ENCODE peak calls at places on chromosomes 7 and 10, in eight cellular contexts. C is MCF 10A, Y is AG09309, Q is IMR-90, T is choroid plexus epithelial cell, K is psoas muscle, X is GM10248, S is nephron progenitor cell. Z is an unnamed sample.

GRCh38 chr10:5434017-5434753 is 21.8 kb downstream of the NET1 start:
- DNase-seq in Y (no peak), Q (peak; percentile 81), C (peak; percentile 64), S (no peak), K (no peak), X (peak; percentile 31), T (peak; percentile 87), Z (no peak)

GRCh38 chr7:143924851-143925250 is 10.2 kb upstream of the OR2F2 start:
- DNase-seq in Q (no peak), Y (no peak), C (no peak), K (no peak), T (no peak), S (no peak), X (no peak), Z (no peak)

GRCh38 chr10:67549390-67549789 is 146.6 kb downstream of the CTNNA3 start:
- DNase-seq in X (no peak), K (no peak), Q (peak; percentile 73), Y (no peak), C (no peak), T (peak; percentile 79), S (no peak), Z (no peak)

GRCh38 chr10:60896033-60896432 is 48.0 kb downstream of the RHOBTB1 start:
- DNase-seq in Q (peak; percentile 82), S (no peak), K (no peak), T (peak; percentile 76), C (no peak), X (no peak), Y (peak; percentile 18), Z (no peak)

GRCh38 chr7:119288401-119288800 is 984.6 kb upstream of the KCND2 start:
- DNase-seq in X (no peak), Q (no peak), Y (no peak), T (no peak), C (no peak), S (no peak), K (no peak), Z (no peak)

GRCh38 chr10:89283988-89284475 is 17.8 kb upstream of the IFIT2 start:
- DNase-seq in X (no peak), C (no peak), Q (peak; percentile 81), S (peak; percentile 15), T (peak; percentile 82), K (peak; percentile 42), Y (peak; percentile 83), Z (no peak)

GRCh38 chr7:148590533-148590932 is at the start of gene C7orf33:
- DNase-seq in K (no peak), T (no peak), Y (no peak), X (no peak), S (no peak), C (no peak), Q (no peak), Z (no peak)

GRCh38 chr7:24963218-24963617 is 16.8 kb downstream of the OSBPL3 start:
- DNase-seq in K (peak; percentile 18), C (no peak), T (peak; percentile 57), X (no peak), S (no peak), Q (peak; percentile 32), Y (no peak), Z (no peak)

GRCh38 chr10:29874604-29875269 is 184.6 kb downstream of the JCAD start:
- DNase-seq in K (no peak), Y (no peak), C (no peak), T (no peak), X (no peak), S (no peak), Q (no peak), Z (no peak)

GRCh38 chr10:132430231-132430743 is 33.3 kb downstream of the PWWP2B start:
- DNase-seq in X (no peak), Q (no peak), Y (no peak), T (no peak), C (no peak), S (no peak), K (no peak), Z (no peak)

GRCh38 chr10:102504179-102504975 is 605 bp downstream of the SUFU start:
- DNase-seq in K (peak; percentile 35), Y (no peak), Q (peak; percentile 45), S (peak; percentile 67), C (no peak), X (no peak), T (peak; percentile 48), Z (peak; percentile 81)

GRCh38 chr7:33694006-33694405 is 211.3 kb upstream of the BMPER start:
- DNase-seq in T (no peak), Y (no peak), K (no peak), C (no peak), X (no peak), Q (no peak), S (no peak), Z (no peak)

GRCh38 chr7:34124765-34125164 is 219.4 kb downstream of the BMPER start:
- DNase-seq in C (no peak), Y (no peak), S (no peak), Q (no peak), X (no peak), T (no peak), K (no peak), Z (no peak)

GRCh38 chr10:50850576-50851340 is 34.7 kb downstream of the A1CF start:
- DNase-seq in X (no peak), T (peak; percentile 8), Q (no peak), K (no peak), S (no peak), C (no peak), Y (no peak), Z (no peak)

GRCh38 chr10:45557275-45557905 is 115.2 kb downstream of the ZFAND4 start:
- DNase-seq in Q (no peak), T (peak; percentile 44), K (no peak), Y (no peak), S (no peak), X (no peak), C (no peak), Z (no peak)

GRCh38 chr10:14389981-14390590 is 59.4 kb upstream of the FRMD4A start:
- DNase-seq in X (peak; percentile 42), Q (no peak), Y (no peak), K (no peak), T (no peak), S (no peak), C (no peak), Z (no peak)

GRCh38 chr10:48798486-48799254 is 114.0 kb downstream of the WDFY4 start:
- DNase-seq in Q (peak; percentile 22), K (no peak), C (peak; percentile 21), Y (no peak), T (peak; percentile 4), S (no peak), X (no peak), Z (no peak)

GRCh38 chr7:2619120-2619519 is 12.7 kb upstream of the TTYH3 start:
- DNase-seq in X (no peak), C (no peak), Q (peak; percentile 81), Y (peak; percentile 18), T (peak; percentile 55), K (no peak), S (no peak), Z (no peak)

GRCh38 chr10:17805440-17805839 is 3.7 kb upstream of the MRC1 start:
- DNase-seq in C (no peak), S (no peak), Q (no peak), T (no peak), Y (no peak), K (no peak), X (no peak), Z (no peak)

GRCh38 chr10:29392376-29393021 is 103.6 kb downstream of the LYZL1 start:
- DNase-seq in X (peak; percentile 52), K (no peak), T (peak; percentile 76), S (peak; percentile 64), Y (peak; percentile 10), Q (peak; percentile 31), C (peak; percentile 68), Z (no peak)

GRCh38 chr10:6766061-6766460 is 186.0 kb upstream of the PRKCQ start:
- DNase-seq in T (no peak), Q (peak; percentile 56), X (no peak), C (peak; percentile 87), S (no peak), K (no peak), Y (peak; percentile 67), Z (no peak)

GRCh38 chr10:75950307-75950706 is 518.9 kb downstream of the LRMDA start:
- DNase-seq in T (no peak), C (no peak), Y (no peak), S (no peak), X (no peak), Q (no peak), K (no peak), Z (no peak)

GRCh38 chr10:30751678-30752331 is 122.3 kb upstream of the LYZL2 start:
- DNase-seq in Y (no peak), C (peak; percentile 56), X (peak; percentile 61), K (peak; percentile 81), Q (peak; percentile 75), S (peak; percentile 74), T (peak; percentile 72), Z (no peak)

GRCh38 chr7:81715984-81716588 is 53.8 kb downstream of the HGF start:
- DNase-seq in C (peak; percentile 58), K (no peak), Q (peak; percentile 53), X (no peak), Y (no peak), S (no peak), T (peak; percentile 75), Z (no peak)

GRCh38 chr10:103716206-103717160 is 138.9 kb downstream of the SH3PXD2A start:
- DNase-seq in Q (no peak), T (peak; percentile 35), K (no peak), C (no peak), X (no peak), S (no peak), Y (no peak), Z (no peak)

GRCh38 chr10:117900280-117900679 is 146.5 kb downstream of the RAB11FIP2 start:
- DNase-seq in Q (no peak), X (no peak), S (no peak), T (no peak), C (no peak), K (no peak), Y (no peak), Z (no peak)

GRCh38 chr7:80900583-80901576 is 18.0 kb downstream of the SEMA3C start:
- DNase-seq in S (no peak), K (no peak), C (peak; percentile 87), T (peak; percentile 89), Q (peak; percentile 74), Y (peak; percentile 52), X (no peak), Z (no peak)

GRCh38 chr10:92552310-92552709 is 21.6 kb downstream of the IDE start:
- DNase-seq in K (no peak), X (no peak), Y (no peak), S (no peak), Q (no peak), C (no peak), T (no peak), Z (no peak)
- TF ChIP-seq CTCF in K (no peak), X (peak; percentile 18), Y (no peak), S (no peak), Q (no peak), C (no peak), T (peak; percentile 45), Z (peak; percentile 57)

GRCh38 chr10:53406532-53406931 is 633.9 kb upstream of the MBL2 start:
- DNase-seq in Y (no peak), Q (peak; percentile 8), S (no peak), T (peak; percentile 4), K (no peak), C (no peak), X (no peak), Z (no peak)
- TF ChIP-seq CTCF in Y (no peak), Q (no peak), S (no peak), T (no peak), K (no peak), C (no peak), X (no peak), Z (no peak)

GRCh38 chr7:155216475-155217272 is 81.0 kb upstream of the INSIG1 start:
- DNase-seq in C (no peak), Y (no peak), T (no peak), S (no peak), X (no peak), Q (peak; percentile 29), K (no peak), Z (no peak)
- TF ChIP-seq CTCF in C (no peak), Y (peak; percentile 33), T (peak; percentile 26), S (no peak), X (no peak), Q (no peak), K (no peak), Z (no peak)

GRCh38 chr7:118104812-118105441 is 79.0 kb upstream of the LSM8 start:
- DNase-seq in C (peak; percentile 44), Y (no peak), T (peak; percentile 65), Q (peak; percentile 40), S (no peak), X (no peak), K (no peak), Z (no peak)
- TF ChIP-seq CTCF in C (peak; percentile 67), Y (peak; percentile 16), T (peak; percentile 65), Q (peak; percentile 58), S (peak; percentile 57), X (peak; percentile 53), K (peak; percentile 30), Z (peak; percentile 91)

Z was measured in chondrocyte.